ENCODE peak calls at places on chromosome 15, in five cellular contexts. M, W, Y, P and C are unnamed samples.
A peak's percentile ranks its signal among the peaks of the same experiment; 100 is the strongest.

GRCh38 chr15:65382146-65382491 is 4.3 kb upstream of the IGDCC3 start:
- DNase-seq in M (no peak), W (no peak), Y (no peak), P (no peak), C (no peak)

GRCh38 chr15:70243686-70244540 is 146.2 kb upstream of the TLE3 start:
- DNase-seq in M (no peak), W (peak; percentile 44), Y (no peak), P (no peak), C (no peak)

GRCh38 chr15:101615986-101616848 is 36.0 kb downstream of the TM2D3 start:
- DNase-seq in M (no peak), W (peak; percentile 69), Y (no peak), P (peak; percentile 86), C (peak; percentile 74)

GRCh38 chr15:28081594-28081993 is 17.5 kb downstream of the OCA2 start:
- DNase-seq in M (no peak), W (no peak), Y (no peak), P (no peak), C (no peak)

GRCh38 chr15:48087844-48088243 is 32.9 kb upstream of the SLC24A5 start:
- DNase-seq in M (no peak), W (no peak), Y (no peak), P (no peak), C (no peak)

GRCh38 chr15:61731081-61731480 is 329.2 kb downstream of the VPS13C start:
- DNase-seq in M (no peak), W (no peak), Y (no peak), P (no peak), C (no peak)

GRCh38 chr15:64749999-64750657 is 25.3 kb downstream of the RBPMS2 start:
- DNase-seq in M (no peak), W (peak; percentile 59), Y (no peak), P (peak; percentile 53), C (no peak)

GRCh38 chr15:84816694-84817460 is at the start of gene ALPK3:
- DNase-seq in M (peak; percentile 61), W (peak; percentile 93), Y (no peak), P (no peak), C (peak; percentile 54)

GRCh38 chr15:42159381-42160015 is 3.1 kb upstream of the PLA2G4F start:
- DNase-seq in M (no peak), W (peak; percentile 53), Y (no peak), P (no peak), C (no peak)

GRCh38 chr15:68372291-68372811 is 59.6 kb downstream of the ITGA11 start:
- DNase-seq in M (no peak), W (peak; percentile 35), Y (peak; percentile 51), P (no peak), C (peak; percentile 46)

GRCh38 chr15:90530250-90531051 is 728 bp downstream of the CRTC3 start:
- DNase-seq in M (peak; percentile 81), W (peak; percentile 50), Y (peak; percentile 54), P (peak; percentile 58), C (peak; percentile 72)